ENCODE peak calls at places on chromosomes 11 and 22, in five cellular contexts. Q is psoas muscle; C is astrocyte of the spinal cord; D is HEK293T; F is activated CD8-positive, alpha-beta memory T cell treated with anti-CD3 and anti-CD28 coated beads for 24 hours. U is an unnamed sample.
A peak's percentile ranks its signal among the peaks of the same experiment; 100 is the strongest.

GRCh38 chr22:30837531-30837930 is 131.0 kb downstream of the MORC2 start:
- DNase-seq in Q (no peak), C (no peak), D (peak; percentile 4), F (no peak), U (peak; percentile 49)

GRCh38 chr11:44065851-44066731 is at the start of gene ACCS:
- DNase-seq in Q (peak; percentile 96), C (peak; percentile 94), D (peak; percentile 87), F (peak; percentile 94), U (peak; percentile 91)

GRCh38 chr22:23837496-23837859 is 1.3 kb downstream of the DERL3 start:
- DNase-seq in Q (peak; percentile 13), C (no peak), D (no peak), F (no peak), U (no peak)

GRCh38 chr22:33352768-33353167 is 294.6 kb upstream of the SYN3 start:
- DNase-seq in Q (no peak), C (no peak), D (no peak), F (no peak), U (no peak)

GRCh38 chr11:134610116-134610910 is 198.3 kb upstream of the B3GAT1 start:
- DNase-seq in Q (no peak), C (no peak), D (no peak), F (no peak), U (no peak)

GRCh38 chr11:3926458-3927095 is 71.1 kb downstream of the STIM1 start:
- DNase-seq in Q (no peak), C (peak; percentile 17), D (no peak), F (no peak), U (no peak)

GRCh38 chr11:61771995-61772455 is 19.6 kb downstream of the MYRF start:
- DNase-seq in Q (no peak), C (no peak), D (no peak), F (no peak), U (no peak)

GRCh38 chr11:117484159-117484558 is 156.5 kb downstream of the CEP164 start:
- DNase-seq in Q (no peak), C (no peak), D (no peak), F (no peak), U (no peak)

GRCh38 chr22:44827666-44828065 is 75.3 kb downstream of the ARHGAP8 start:
- DNase-seq in Q (no peak), C (no peak), D (no peak), F (no peak), U (no peak)

GRCh38 chr11:116530705-116531104 is 242.1 kb downstream of the BUD13 start:
- DNase-seq in Q (no peak), C (no peak), D (no peak), F (no peak), U (no peak)

GRCh38 chr11:115164774-115165173 is 339.4 kb downstream of the CADM1 start:
- DNase-seq in Q (no peak), C (peak; percentile 5), D (no peak), F (no peak), U (no peak)

GRCh38 chr11:112172362-112172994 is 2.8 kb upstream of the BCO2 start:
- DNase-seq in Q (no peak), C (peak; percentile 35), D (no peak), F (no peak), U (no peak)

GRCh38 chr11:102640946-102641345 is 15.8 kb upstream of the MMP20 start:
- DNase-seq in Q (no peak), C (no peak), D (no peak), F (no peak), U (no peak)

GRCh38 chr11:83293436-83293732 is 7.2 kb upstream of the CCDC90B start:
- DNase-seq in Q (no peak), C (no peak), D (no peak), F (no peak), U (no peak)

GRCh38 chr22:46674367-46674781 is 54.2 kb downstream of the GRAMD4 start:
- DNase-seq in Q (peak; percentile 64), C (no peak), D (no peak), F (peak; percentile 93), U (no peak)

U was measured in type B pancreatic cell.